ENCODE peak calls at places on chromosomes 2 and 18, in five cellular contexts. F is CD4-positive, alpha-beta T cell; O is kidney; K is T-helper 9 cell; S is colonic mucosa. Y is an unnamed sample.

GRCh38 chr18:14104906-14105748 is 27.1 kb downstream of the ZNF519 start:
- DNase-seq in F (no peak), O (no peak), S (no peak), K (no peak), Y (no peak)

GRCh38 chr2:145743016-145743415 is 1223.1 kb upstream of the ZEB2 start:
- DNase-seq in K (no peak), O (no peak), S (no peak), F (no peak), Y (no peak)

GRCh38 chr2:200713704-200714064 is 98.0 kb upstream of the BZW1 start:
- DNase-seq in S (no peak), K (no peak), F (peak), O (peak), Y (no peak)

GRCh38 chr2:205989291-205990071 is 96.5 kb downstream of the INO80D start:
- DNase-seq in S (no peak), O (no peak), K (no peak), F (no peak), Y (no peak)

GRCh38 chr18:42038936-42039335 is 83.9 kb downstream of the PIK3C3 start:
- DNase-seq in K (no peak), O (no peak), F (no peak), S (no peak), Y (no peak)

GRCh38 chr2:132632000-132632649 is 37.9 kb downstream of the LYPD1 start:
- DNase-seq in S (peak), O (no peak), K (no peak), F (no peak), Y (no peak)

GRCh38 chr2:7758065-7758759 is 841.0 kb downstream of the RNF144A start:
- DNase-seq in O (no peak), F (no peak), K (no peak), S (no peak), Y (no peak)

GRCh38 chr2:171416009-171416926 is 17.5 kb downstream of the METTL8 start:
- DNase-seq in O (peak), K (peak), F (peak), S (peak), Y (peak)

GRCh38 chr2:185676316-185676715 is 62.3 kb upstream of the FSIP2 start:
- DNase-seq in O (no peak), F (no peak), S (no peak), K (no peak), Y (no peak)

GRCh38 chr2:157055660-157056199 is 201.8 kb upstream of the GALNT5 start:
- DNase-seq in O (no peak), F (no peak), K (no peak), S (no peak), Y (no peak)

GRCh38 chr2:109242222-109242653 is 113.2 kb downstream of the SH3RF3 start:
- DNase-seq in K (no peak), O (no peak), F (no peak), S (no peak), Y (no peak)

GRCh38 chr2:18151237-18151636 is 272.8 kb downstream of the KCNS3 start:
- DNase-seq in S (no peak), F (no peak), K (no peak), O (no peak), Y (no peak)

GRCh38 chr2:119009110-119009509 is 67.1 kb downstream of the MARCO start:
- DNase-seq in F (no peak), K (no peak), O (no peak), S (no peak), Y (no peak)

GRCh38 chr18:73060666-73061270 is 193.0 kb upstream of the NETO1 start:
- DNase-seq in F (no peak), S (no peak), O (no peak), K (no peak), Y (no peak)

GRCh38 chr2:241048149-241048948 is 49.9 kb downstream of the SNED1 start:
- DNase-seq in S (no peak), K (no peak), O (peak), F (no peak), Y (no peak)

GRCh38 chr2:43524180-43524965 is 71.5 kb downstream of the THADA start:
- DNase-seq in F (no peak), S (no peak), O (no peak), K (no peak), Y (no peak)

GRCh38 chr18:65227970-65228369 is 522.8 kb upstream of the CDH7 start:
- DNase-seq in K (no peak), S (no peak), O (no peak), F (no peak), Y (no peak)

GRCh38 chr2:215660687-215661086 is 224.8 kb upstream of the FN1 start:
- DNase-seq in F (no peak), O (no peak), S (no peak), K (no peak), Y (no peak)

GRCh38 chr2:238896641-238897040 is 48.8 kb downstream of the TWIST2 start:
- DNase-seq in O (no peak), S (no peak), K (no peak), F (no peak), Y (no peak)

GRCh38 chr2:10584843-10585475 is 104.8 kb downstream of the NOL10 start:
- DNase-seq in O (no peak), F (no peak), S (no peak), K (no peak), Y (no peak)

GRCh38 chr18:9753863-9754262 is 45.8 kb downstream of the RAB31 start:
- DNase-seq in O (no peak), K (no peak), F (no peak), S (no peak), Y (no peak)

GRCh38 chr2:18611604-18612003 is 22.2 kb upstream of the NT5C1B start:
- DNase-seq in F (no peak), K (no peak), O (no peak), S (no peak), Y (no peak)

GRCh38 chr18:53458266-53458665 is 766.2 kb downstream of the MBD2 start:
- DNase-seq in F (no peak), K (no peak), O (no peak), S (no peak), Y (no peak)

GRCh38 chr2:216799873-216800421 is 59.9 kb downstream of the TNP1 start:
- DNase-seq in F (no peak), K (no peak), O (no peak), S (peak), Y (no peak)

GRCh38 chr2:11647834-11648600 is 22.0 kb downstream of the NTSR2 start:
- DNase-seq in O (no peak), K (no peak), F (no peak), S (no peak), Y (no peak)

GRCh38 chr2:82875891-82876290 is 1583.2 kb downstream of the SUCLG1 start:
- DNase-seq in O (no peak), F (no peak), S (no peak), K (no peak), Y (no peak)

GRCh38 chr2:212295571-212295970 is 243.0 kb downstream of the ERBB4 start:
- DNase-seq in S (no peak), F (no peak), K (no peak), O (no peak), Y (no peak)

GRCh38 chr2:49687873-49688272 is 533.6 kb upstream of the FSHR start:
- DNase-seq in K (no peak), O (no peak), S (no peak), F (no peak), Y (no peak)

GRCh38 chr2:185161701-185162100 is 563.4 kb downstream of the ZNF804A start:
- DNase-seq in F (no peak), S (no peak), K (no peak), O (no peak), Y (no peak)

GRCh38 chr18:10559566-10560456 is 34.0 kb downstream of the NAPG start:
- DNase-seq in O (no peak), S (no peak), K (no peak), F (no peak), Y (no peak)

GRCh38 chr2:62305421-62306176 is 109.7 kb downstream of the B3GNT2 start:
- DNase-seq in O (no peak), S (peak), K (no peak), F (no peak), Y (peak)

GRCh38 chr18:21910906-21911305 is 170.3 kb downstream of the MIB1 start:
- DNase-seq in S (no peak), F (no peak), K (no peak), O (no peak), Y (no peak)

GRCh38 chr2:149068996-149069888 is 30.7 kb downstream of the LYPD6B start:
- DNase-seq in F (no peak), K (peak), S (no peak), O (no peak), Y (no peak)

GRCh38 chr2:37427241-37427640 is 82.8 kb downstream of the QPCT start:
- DNase-seq in S (no peak), F (no peak), O (no peak), K (no peak), Y (no peak)

GRCh38 chr2:1678609-1679008 is 65.7 kb downstream of the PXDN start:
- DNase-seq in O (no peak), S (no peak), K (no peak), F (no peak), Y (no peak)

GRCh38 chr2:165627463-165627862 is 158.0 kb downstream of the CSRNP3 start:
- DNase-seq in O (no peak), F (no peak), S (no peak), K (no peak), Y (no peak)

Y was measured in CD8-positive, alpha-beta memory T cell.